ENCODE peak calls at places on chromosomes 3 and 15, in ten cellular contexts. S is A172, N is H4, H is T-helper 1 cell, Z is cerebellum, B is IMR-90, U is D341Med, O is activated gamma-delta T cell treated with Interleukin-2 at 50 U/mL for 16 hours, R is cardiac fibroblast, L is NCI-H1694. M is an unnamed sample.

GRCh38 chr15:84816694-84817460 is at the start of gene ALPK3:
- DNase-seq in S (no peak), N (no peak), H (no peak), Z (no peak), B (no peak), U (no peak), O (no peak), R (no peak), L (no peak), M (no peak)

GRCh38 chr3:81658322-81658997 is 103.0 kb downstream of the GBE1 start:
- DNase-seq in S (no peak), N (no peak), H (no peak), Z (no peak), B (no peak), U (no peak), O (no peak), R (no peak), L (no peak), M (no peak)

GRCh38 chr15:34047893-34048775 is 9.1 kb upstream of the AVEN start:
- DNase-seq in S (peak), N (peak), H (no peak), Z (no peak), B (no peak), U (no peak), O (no peak), R (peak), L (no peak), M (no peak)

GRCh38 chr15:78944669-78945407 is at the start of gene CTSH:
- DNase-seq in S (peak), N (no peak), H (peak), Z (peak), B (peak), U (peak), O (peak), R (peak), L (no peak), M (peak)

GRCh38 chr3:4772171-4772804 is 206.9 kb upstream of the BHLHE40 start:
- DNase-seq in S (peak), N (no peak), H (no peak), Z (no peak), B (peak), U (no peak), O (no peak), R (peak), L (no peak), M (no peak)

GRCh38 chr3:108554913-108555571 is 34.2 kb downstream of the CIP2A start:
- DNase-seq in S (no peak), N (no peak), H (no peak), Z (no peak), B (no peak), U (no peak), O (no peak), R (no peak), L (no peak), M (no peak)

GRCh38 chr3:55770077-55770476 is 283.0 kb upstream of the WNT5A start:
- DNase-seq in S (no peak), N (no peak), H (no peak), Z (no peak), B (no peak), U (no peak), O (no peak), R (no peak), L (no peak), M (no peak)

GRCh38 chr3:13032206-13032605 is 41.0 kb downstream of the IQSEC1 start:
- DNase-seq in S (no peak), N (no peak), H (no peak), Z (no peak), B (no peak), U (no peak), O (no peak), R (no peak), L (no peak), M (no peak)

GRCh38 chr3:195150194-195151118 is 120.5 kb downstream of the XXYLT1 start:
- DNase-seq in S (peak), N (peak), H (no peak), Z (no peak), B (peak), U (peak), O (peak), R (peak), L (no peak), M (no peak)

GRCh38 chr3:172604895-172605646 is 81.8 kb upstream of the TNFSF10 start:
- DNase-seq in S (no peak), N (no peak), H (no peak), Z (no peak), B (no peak), U (no peak), O (no peak), R (peak), L (no peak), M (no peak)

GRCh38 chr3:112086018-112086854 is at the start of gene C3orf52:
- DNase-seq in S (peak), N (peak), H (peak), Z (peak), B (peak), U (peak), O (peak), R (peak), L (no peak), M (peak)

GRCh38 chr3:40267940-40268707 is 41.4 kb upstream of the EIF1B start:
- DNase-seq in S (no peak), N (no peak), H (no peak), Z (no peak), B (no peak), U (no peak), O (no peak), R (no peak), L (no peak), M (no peak)

GRCh38 chr3:35946121-35946856 is 307.0 kb downstream of the ARPP21 start:
- DNase-seq in S (peak), N (no peak), H (no peak), Z (no peak), B (peak), U (peak), O (no peak), R (peak), L (no peak), M (no peak)

GRCh38 chr15:63244976-63245645 is 32.3 kb upstream of the APH1B start:
- DNase-seq in S (peak), N (no peak), H (no peak), Z (no peak), B (no peak), U (no peak), O (no peak), R (peak), L (no peak), M (no peak)

GRCh38 chr3:34237946-34238345 is 439.5 kb downstream of the PDCD6IP start:
- DNase-seq in S (peak), N (no peak), H (no peak), Z (no peak), B (no peak), U (no peak), O (no peak), R (peak), L (no peak), M (no peak)

GRCh38 chr3:153599685-153600084 is 437.7 kb downstream of the RAP2B start:
- DNase-seq in S (peak), N (peak), H (no peak), Z (no peak), B (peak), U (no peak), O (no peak), R (peak), L (no peak), M (no peak)

GRCh38 chr3:72052841-72053409 is 268.0 kb upstream of the PROK2 start:
- DNase-seq in S (peak), N (no peak), H (no peak), Z (no peak), B (no peak), U (no peak), O (no peak), R (peak), L (no peak), M (no peak)

GRCh38 chr15:77886805-77887448 is 190.6 kb downstream of the TBC1D2B start:
- DNase-seq in S (no peak), N (no peak), H (no peak), Z (no peak), B (no peak), U (no peak), O (no peak), R (no peak), L (no peak), M (no peak)

GRCh38 chr15:66923438-66923881 is 141.9 kb upstream of the SMAD3 start:
- DNase-seq in S (no peak), N (no peak), H (no peak), Z (no peak), B (no peak), U (peak), O (peak), R (no peak), L (no peak), M (peak)

GRCh38 chr3:191641789-191642188 is 180.8 kb downstream of the PYDC2 start:
- DNase-seq in S (no peak), N (no peak), H (no peak), Z (no peak), B (no peak), U (no peak), O (no peak), R (no peak), L (no peak), M (no peak)

GRCh38 chr3:126525091-126525852 is 1.3 kb downstream of the CHST13 start:
- DNase-seq in S (no peak), N (no peak), H (no peak), Z (no peak), B (no peak), U (no peak), O (no peak), R (no peak), L (no peak), M (no peak)

GRCh38 chr15:66673410-66674322 is 28.4 kb upstream of the SMAD6 start:
- DNase-seq in S (peak), N (no peak), H (no peak), Z (no peak), B (no peak), U (peak), O (no peak), R (no peak), L (no peak), M (peak)

GRCh38 chr3:46948830-46949671 is 27.5 kb downstream of the CCDC12 start:
- DNase-seq in S (peak), N (no peak), H (no peak), Z (no peak), B (no peak), U (no peak), O (no peak), R (no peak), L (no peak), M (no peak)

GRCh38 chr15:40256642-40257235 is 17.9 kb downstream of the PAK6 start:
- DNase-seq in S (peak), N (no peak), H (no peak), Z (peak), B (peak), U (no peak), O (no peak), R (no peak), L (no peak), M (no peak)

GRCh38 chr3:190265126-190265525 is 57.1 kb downstream of the CLDN1 start:
- DNase-seq in S (no peak), N (no peak), H (no peak), Z (no peak), B (no peak), U (no peak), O (no peak), R (no peak), L (no peak), M (no peak)